ENCODE peak calls at places on chromosomes 3 and 15, in ten cellular contexts. E is activated T-cell treated with anti-CD3 and anti-CD28 coated beads for 1 hour; X is naive thymus-derived CD4-positive, alpha-beta T cell; C is activated CD4-positive, alpha-beta T cell treated with anti-CD3 and anti-CD28 coated beads, Interleukin-2, amount 50 U/mL, for 24 hours; L is germinal center; K is T-helper 1 cell; V is substantia nigra; P is T-helper 2 cell; B is stimulated activated CD4-positive, alpha-beta T cell treated with anti-CD3 and anti-CD28 coated beads, Interleukin-1b, Interleukin-23, amount 100 ng/mL, for 4 hours; Z is lower leg skin. U is an unnamed sample.

GRCh38 chr3:186362988-186363387 is 954 bp upstream of the DGKG start:
- DNase-seq in E (no peak), X (no peak), C (no peak), L (no peak), K (no peak), V (no peak), P (no peak), B (no peak), Z (no peak), U (no peak)

GRCh38 chr15:67883228-67883773 is 43.5 kb upstream of the RNU6-1 start:
- DNase-seq in E (no peak), X (no peak), C (no peak), L (no peak), K (no peak), V (no peak), P (no peak), B (no peak), Z (no peak), U (no peak)

GRCh38 chr3:100957407-100958100 is 35.7 kb downstream of the ABI3BP start:
- DNase-seq in E (no peak), X (no peak), C (no peak), L (no peak), K (no peak), V (no peak), P (no peak), B (no peak), Z (no peak), U (no peak)

GRCh38 chr3:48962939-48963338 is 27.1 kb upstream of the P4HTM start:
- DNase-seq in E (no peak), X (no peak), C (no peak), L (no peak), K (no peak), V (no peak), P (no peak), B (no peak), Z (no peak), U (no peak)

GRCh38 chr15:64897345-64897985 is 14.2 kb upstream of the ANKDD1A start:
- DNase-seq in E (no peak), X (no peak), C (no peak), L (no peak), K (no peak), V (no peak), P (no peak), B (no peak), Z (peak; percentile 69), U (no peak)

GRCh38 chr3:106707347-106707746 is 669.9 kb upstream of the CCDC54 start:
- DNase-seq in E (no peak), X (no peak), C (no peak), L (no peak), K (no peak), V (no peak), P (no peak), B (no peak), Z (no peak), U (no peak)

GRCh38 chr15:71110800-71111565 is 4.3 kb upstream of the THSD4 start:
- DNase-seq in E (no peak), X (no peak), C (no peak), L (no peak), K (no peak), V (no peak), P (no peak), B (no peak), Z (no peak), U (no peak)

GRCh38 chr15:75749820-75750219 is 37.2 kb upstream of the CSPG4 start:
- DNase-seq in E (no peak), X (no peak), C (no peak), L (no peak), K (no peak), V (no peak), P (no peak), B (no peak), Z (no peak), U (no peak)

GRCh38 chr15:85742186-85742751 is 52.5 kb downstream of the KLHL25 start:
- DNase-seq in E (no peak), X (no peak), C (no peak), L (no peak), K (no peak), V (no peak), P (no peak), B (no peak), Z (no peak), U (no peak)

GRCh38 chr15:70483513-70483912 is 279.8 kb downstream of the UACA start:
- DNase-seq in E (no peak), X (no peak), C (no peak), L (no peak), K (no peak), V (no peak), P (no peak), B (no peak), Z (no peak), U (no peak)

GRCh38 chr3:31462050-31462569 is 70.6 kb upstream of the STT3B start:
- DNase-seq in E (peak; percentile 8), X (peak; percentile 83), C (no peak), L (peak; percentile 42), K (no peak), V (no peak), P (no peak), B (peak; percentile 5), Z (no peak), U (no peak)

GRCh38 chr3:184757010-184757651 is 45.3 kb upstream of the MAGEF1 start:
- DNase-seq in E (no peak), X (no peak), C (no peak), L (no peak), K (no peak), V (no peak), P (no peak), B (no peak), Z (peak; percentile 63), U (peak; percentile 66)

GRCh38 chr3:149603126-149604074 is 54.4 kb downstream of the WWTR1 start:
- DNase-seq in E (no peak), X (no peak), C (no peak), L (peak; percentile 7), K (no peak), V (no peak), P (no peak), B (no peak), Z (no peak), U (peak; percentile 55)